ENCODE peak calls at places on chromosomes 13 and 19, in nine cellular contexts. E is NCI-H69; B is AG04450; I is Right ventricle myocardium superior; D is stimulated activated CD8-positive, alpha-beta memory T cell treated with anti-CD3 and anti-CD28 coated beads, Interleukin-4, amount 100 ng/mL, for 48 hours; X is NCI-H1417; U is astrocyte; Z is RWPE1; K is psoas muscle. A is an unnamed sample.

GRCh38 chr13:106796280-106797047 is 228.5 kb upstream of the ARGLU1 start:
- DNase-seq in B (no peak), K (no peak), X (peak), Z (no peak), U (no peak), E (peak), D (no peak), I (no peak), A (no peak)

GRCh38 chr13:23901365-23901764 is 4.1 kb upstream of the C1QTNF9B start:
- DNase-seq in X (no peak), E (no peak), U (peak), D (no peak), K (no peak), Z (peak), I (no peak), B (no peak), A (peak)

GRCh38 chr19:42601811-42602443 is 7.2 kb upstream of the CEACAM8 start:
- DNase-seq in U (peak), Z (peak), I (no peak), K (no peak), B (no peak), D (no peak), E (no peak), X (no peak), A (peak)

GRCh38 chr19:37817180-37817911 is 38.0 kb upstream of the ZNF573 start:
- DNase-seq in Z (peak), U (peak), X (peak), B (no peak), E (peak), D (peak), I (peak), K (peak), A (peak)

GRCh38 chr19:6654347-6655310 is 15.3 kb downstream of the TNFSF14 start:
- DNase-seq in D (peak), I (no peak), K (no peak), E (no peak), B (no peak), U (no peak), X (no peak), Z (no peak), A (peak)

GRCh38 chr13:73138276-73138950 is 79.6 kb downstream of the KLF5 start:
- DNase-seq in U (peak), D (no peak), I (no peak), E (peak), K (no peak), X (no peak), Z (peak), B (peak), A (no peak)

GRCh38 chr19:3599776-3600183 is 6.9 kb downstream of the TBXA2R start:
- DNase-seq in B (no peak), K (no peak), U (no peak), D (no peak), Z (no peak), X (no peak), E (no peak), I (no peak), A (no peak)

GRCh38 chr19:16660763-16661479 is at the start of gene TMEM38A:
- DNase-seq in X (peak), B (no peak), D (peak), I (peak), Z (peak), E (peak), U (no peak), K (peak), A (peak)

GRCh38 chr13:100525453-100526298 is 62.9 kb downstream of the GGACT start:
- DNase-seq in Z (no peak), K (no peak), U (no peak), D (no peak), E (no peak), B (no peak), I (no peak), X (no peak), A (no peak)

GRCh38 chr19:49423278-49423984 is at the start of gene PTH2:
- DNase-seq in X (no peak), K (no peak), I (no peak), U (no peak), B (no peak), E (peak), D (no peak), Z (no peak), A (no peak)

GRCh38 chr19:38033658-38034150 is 126.7 kb downstream of the SIPA1L3 start:
- DNase-seq in X (peak), B (no peak), U (peak), I (no peak), K (no peak), E (peak), D (no peak), Z (no peak), A (no peak)

GRCh38 chr19:47882890-47883289 is 3.2 kb downstream of the SULT2A1 start:
- DNase-seq in E (no peak), U (no peak), I (no peak), D (no peak), K (no peak), B (no peak), Z (no peak), X (no peak), A (no peak)

GRCh38 chr13:104683789-104684188 is 1617.6 kb upstream of the SLC10A2 start:
- DNase-seq in B (no peak), K (no peak), X (no peak), E (no peak), I (no peak), Z (no peak), D (no peak), U (no peak), A (no peak)

GRCh38 chr19:19386373-19386869 is 19.1 kb upstream of the GATAD2A start:
- DNase-seq in E (peak), Z (no peak), B (no peak), D (peak), U (no peak), K (no peak), X (no peak), I (no peak), A (peak)

GRCh38 chr19:7292950-7293794 is 1.0 kb downstream of the INSR start:
- DNase-seq in B (no peak), U (no peak), I (peak), Z (no peak), X (peak), K (peak), D (peak), E (no peak), A (peak)

GRCh38 chr19:49106648-49107135 is 7.5 kb upstream of the LIN7B start:
- DNase-seq in K (peak), U (no peak), E (peak), D (peak), I (peak), B (no peak), Z (no peak), X (peak), A (peak)

GRCh38 chr13:43838909-43839308 is 40.6 kb downstream of the CCDC122 start:
- DNase-seq in E (no peak), I (no peak), B (no peak), Z (no peak), X (no peak), D (no peak), U (peak), K (no peak), A (no peak)

GRCh38 chr19:33431986-33432385 is 58.5 kb downstream of the CEBPG start:
- DNase-seq in E (no peak), B (no peak), D (no peak), Z (no peak), K (no peak), I (peak), U (no peak), X (no peak), A (no peak)